ENCODE peak calls at places on chromosomes 11 and 22, in five cellular contexts. U, T, X, V and S are unnamed samples.

GRCh38 chr11:96114178-96115070 is 190.5 kb upstream of the MTMR2 start:
- DNase-seq in T (no peak), U (no peak), X (no peak), V (no peak), S (no peak)

GRCh38 chr11:1732421-1733008 is 17.9 kb downstream of the IFITM10 start:
- DNase-seq in X (no peak), T (no peak), U (no peak), V (peak; percentile 52), S (no peak)

GRCh38 chr11:22787565-22788162 is 41.9 kb downstream of the SVIP start:
- DNase-seq in X (peak; percentile 69), U (peak; percentile 53), T (peak; percentile 81), V (peak; percentile 36), S (peak; percentile 69)

GRCh38 chr11:93054881-93055280 is 85.4 kb downstream of the MTNR1B start:
- DNase-seq in V (no peak), U (peak; percentile 98), T (no peak), X (peak; percentile 38), S (no peak)

GRCh38 chr22:49955581-49956417 is 4.8 kb upstream of the PIM3 start:
- DNase-seq in T (no peak), V (no peak), X (no peak), U (no peak), S (peak; percentile 1)

GRCh38 chr11:82043316-82043715 is 690.3 kb downstream of the FAM181B start:
- DNase-seq in V (no peak), X (no peak), U (peak; percentile 35), T (no peak), S (no peak)

GRCh38 chr22:28139993-28140392 is 220.9 kb upstream of the PITPNB start:
- DNase-seq in X (no peak), U (peak; percentile 66), V (no peak), T (no peak), S (no peak)

GRCh38 chr11:20029193-20029592 is 131.1 kb downstream of the DBX1 start:
- DNase-seq in X (no peak), V (no peak), U (no peak), T (no peak), S (no peak)

GRCh38 chr11:119979716-119980115 is 158.2 kb downstream of the TRIM29 start:
- DNase-seq in V (no peak), T (no peak), X (no peak), U (no peak), S (no peak)

GRCh38 chr22:39906207-39906606 is 5.3 kb downstream of the GRAP2 start:
- DNase-seq in T (peak; percentile 63), X (no peak), U (no peak), V (no peak), S (no peak)

GRCh38 chr11:106697058-106697457 is 321.2 kb downstream of the GUCY1A2 start:
- DNase-seq in T (no peak), V (no peak), X (peak; percentile 4), U (peak; percentile 67), S (no peak)

GRCh38 chr11:91860661-91861060 is 364.0 kb upstream of the FAT3 start:
- DNase-seq in U (no peak), T (no peak), V (no peak), X (no peak), S (no peak)

GRCh38 chr11:1673841-1674193 is 23.2 kb upstream of the KRTAP5-6 start:
- DNase-seq in X (no peak), U (no peak), V (no peak), T (no peak), S (no peak)

GRCh38 chr11:123535401-123535800 is 105.3 kb downstream of the GRAMD1B start:
- DNase-seq in X (no peak), V (no peak), T (no peak), U (no peak), S (no peak)

GRCh38 chr11:29527391-29527936 is 489.4 kb downstream of the KCNA4 start:
- DNase-seq in X (peak; percentile 78), V (no peak), T (peak; percentile 19), U (peak; percentile 22), S (peak; percentile 45)

GRCh38 chr11:5600374-5600851 is 4.0 kb downstream of the TRIM6 start:
- DNase-seq in V (peak; percentile 61), X (peak; percentile 89), U (peak; percentile 92), T (peak; percentile 92), S (peak; percentile 67)

GRCh38 chr11:107697291-107697690 is 14.6 kb downstream of the SLN start:
- DNase-seq in V (no peak), T (no peak), U (no peak), X (no peak), S (no peak)

GRCh38 chr11:692824-693414 is 2.1 kb downstream of the DEAF1 start:
- DNase-seq in T (no peak), V (peak; percentile 28), X (no peak), U (peak; percentile 12), S (peak; percentile 86)

GRCh38 chr11:120928506-120929062 is 95.3 kb upstream of the TBCEL start:
- DNase-seq in X (no peak), U (no peak), V (no peak), T (peak; percentile 46), S (no peak)

GRCh38 chr11:60912223-60912850 is 1.6 kb upstream of the TMEM109 start:
- DNase-seq in U (no peak), X (no peak), T (peak; percentile 35), V (no peak), S (no peak)
- TF ChIP-seq CTCF in U (no peak), X (no peak), T (no peak), V (no peak), S (no peak)

DNA sequence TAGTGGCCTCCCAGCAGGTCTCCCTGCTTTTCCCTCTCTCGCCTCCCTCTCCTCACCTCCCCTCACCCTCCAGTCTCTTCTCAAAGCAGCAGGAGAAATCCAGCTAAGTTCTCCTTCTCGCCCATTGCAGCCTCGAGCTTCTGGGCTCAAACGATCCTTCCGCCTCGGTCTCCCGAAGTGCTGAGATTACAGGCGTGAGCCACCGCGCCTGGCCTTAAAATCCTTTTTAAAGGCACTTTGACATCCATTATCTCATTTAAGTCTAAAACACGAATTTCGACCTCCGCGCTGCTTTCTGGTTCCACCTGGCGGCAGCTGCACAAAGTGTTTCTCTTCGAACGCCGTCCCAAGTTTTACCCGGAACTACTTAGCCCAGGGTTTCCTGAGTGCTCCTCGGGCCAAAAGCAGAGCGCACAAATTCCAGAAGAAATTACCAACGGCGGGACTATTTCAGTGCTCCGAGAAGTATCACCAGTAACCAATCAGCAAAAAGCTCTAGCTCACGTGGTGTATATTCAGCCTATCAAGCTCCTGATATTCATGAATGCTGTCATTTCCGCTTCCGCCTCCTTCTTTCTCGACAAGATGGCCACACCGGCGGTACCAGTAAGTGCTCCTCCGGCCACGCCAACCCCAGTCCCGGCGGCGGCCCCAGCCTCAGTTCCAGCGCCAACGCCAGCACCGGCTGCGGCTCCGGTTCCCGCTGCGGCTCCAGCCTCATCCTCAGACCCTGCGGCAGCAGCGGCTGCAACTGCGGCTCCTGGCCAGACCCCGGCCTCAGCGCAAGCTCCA is at the start of gene EIF3F:
- DNase-seq in X (peak; percentile 98), T (peak; percentile 99), V (peak; percentile 93), U (peak; percentile 100), S (peak; percentile 99)
- TF ChIP-seq EZH2 in X (no peak), T (no peak), V (no peak), U (no peak), S (no peak)

GRCh38 chr22:47126344-47126811 is 363.9 kb downstream of the TBC1D22A start:
- DNase-seq in U (no peak), T (no peak), X (no peak), V (no peak), S (no peak)

GRCh38 chr22:47130883-47131610 is 368.6 kb downstream of the TBC1D22A start:
- DNase-seq in V (no peak), X (no peak), U (no peak), T (no peak), S (no peak)

GRCh38 chr22:47127441-47127871 is 365.0 kb downstream of the TBC1D22A start:
- DNase-seq in X (no peak), V (no peak), U (no peak), T (no peak), S (no peak)

GRCh38 chr22:47129902-47130301 is 367.5 kb downstream of the TBC1D22A start:
- DNase-seq in T (no peak), V (no peak), X (peak; percentile 77), U (no peak), S (no peak)

DNA sequence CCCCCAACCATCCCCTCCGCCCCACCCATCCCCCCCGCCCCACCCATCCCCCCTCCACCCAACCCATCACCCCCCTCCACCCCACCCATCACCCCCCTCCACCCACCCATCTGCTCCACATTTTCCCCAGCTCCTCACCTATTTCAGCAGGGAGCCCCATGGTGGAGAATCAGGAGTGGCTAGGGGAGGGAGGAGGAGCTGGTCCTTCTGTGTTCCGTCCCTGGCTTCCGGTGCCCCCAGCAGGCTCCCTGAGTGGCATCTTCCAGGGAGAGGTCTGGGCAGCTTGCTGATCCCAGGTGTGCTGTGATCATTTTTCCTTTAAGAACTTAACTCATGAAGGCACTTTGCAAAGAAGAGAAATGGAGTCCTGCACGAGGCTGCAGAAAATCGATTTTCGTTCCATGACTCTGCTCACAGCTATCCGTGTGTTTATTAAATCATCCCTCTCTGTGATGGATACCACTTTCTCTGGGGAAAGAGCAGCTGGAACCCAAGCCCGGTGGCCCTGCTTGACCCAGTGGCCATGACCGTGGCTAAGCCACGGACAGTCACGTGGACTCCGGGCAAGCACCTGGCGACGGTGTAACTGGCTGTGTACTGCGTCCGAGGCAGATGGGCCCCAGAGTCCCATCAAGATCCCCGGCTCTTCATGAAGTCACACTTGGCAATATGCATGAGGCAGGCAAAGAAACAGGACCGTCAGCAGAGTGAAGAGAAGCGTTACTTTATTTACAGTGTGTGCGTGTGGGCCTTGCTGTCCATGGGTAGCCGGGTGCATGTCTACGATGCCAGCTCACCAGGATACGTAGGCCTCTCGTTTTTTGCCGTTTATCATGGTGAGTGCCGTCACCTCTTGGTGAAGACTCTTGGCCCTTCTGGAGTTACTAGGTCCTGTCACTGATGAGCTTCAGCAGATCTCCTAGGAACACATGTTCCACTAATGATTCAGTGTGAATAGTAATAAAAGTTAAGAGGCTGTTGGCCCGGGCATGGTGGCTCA is 366.1 kb downstream of the TBC1D22A start:
- DNase-seq in T (no peak), V (no peak), U (no peak), X (no peak), S (no peak)
- H4K20me1 ChIP-seq in T (no peaks in the 10 kb centered on the region), V (peaks cover 9% of the 10 kb centered on the region), U (no peaks in the 10 kb centered on the region), X (no peaks in the 10 kb centered on the region), S (no peaks in the 10 kb centered on the region)

GRCh38 chr11:61579398-61580291 is 1.2 kb downstream of the SYT7 start:
- DNase-seq in T (peak; percentile 55), X (no peak), U (no peak), V (no peak), S (no peak)

GRCh38 chr11:61578819-61579218 is 2.1 kb downstream of the SYT7 start:
- DNase-seq in T (no peak), U (no peak), X (no peak), V (no peak), S (no peak)

GRCh38 chr11:61580292-61580888 is 486 bp downstream of the SYT7 start:
- DNase-seq in V (no peak), T (peak; percentile 45), X (peak; percentile 74), U (no peak), S (no peak)

GRCh38 chr11:61575886-61576516 is 4.9 kb downstream of the SYT7 start:
- DNase-seq in V (no peak), T (no peak), X (no peak), U (no peak), S (no peak)

GRCh38 chr11:61577383-61578118 is 3.3 kb downstream of the SYT7 start:
- DNase-seq in X (peak; percentile 52), V (no peak), U (no peak), T (peak; percentile 64), S (no peak)
- TF ChIP-seq CTCF in X (peak; percentile 43), V (peak; percentile 13), U (peak; percentile 36), T (peak; percentile 66), S (no peak)